ENCODE peak calls at places on chromosomes 13 and 19, in eight cellular contexts. P is SJCRH30; R is body of pancreas; I is brain microvascular endothelial cell; W is substantia nigra; Z is breast epithelium; M is tibial artery; H is CD8-positive, alpha-beta memory T cell. G is an unnamed sample.
A peak's percentile ranks its signal among the peaks of the same experiment; 100 is the strongest.

GRCh38 chr13:100563779-100564178 is 24.8 kb downstream of the GGACT start:
- DNase-seq in W (no peak), H (no peak), M (no peak), Z (no peak), R (no peak), P (no peak), I (no peak), G (no peak)

GRCh38 chr13:48072304-48072703 is 22.6 kb downstream of the MED4 start:
- DNase-seq in R (no peak), M (no peak), W (no peak), Z (no peak), P (no peak), H (no peak), I (no peak), G (no peak)

GRCh38 chr19:32599736-32600157 is 18.8 kb downstream of the PDCD5 start:
- DNase-seq in H (peak; percentile 12), M (no peak), R (peak; percentile 21), I (peak; percentile 10), P (peak; percentile 40), Z (no peak), W (peak; percentile 2), G (no peak)

GRCh38 chr19:13796301-13797057 is 1.2 kb downstream of the ZSWIM4 start:
- DNase-seq in P (peak; percentile 80), M (peak; percentile 94), I (peak; percentile 88), Z (peak; percentile 71), W (peak; percentile 29), R (peak; percentile 55), H (no peak), G (no peak)

GRCh38 chr19:49687566-49688316 is 1.7 kb upstream of the ADM5 start:
- DNase-seq in Z (no peak), H (no peak), W (no peak), M (no peak), P (no peak), I (no peak), R (no peak), G (no peak)

GRCh38 chr13:108227651-108228272 is 9.6 kb downstream of the ABHD13 start:
- DNase-seq in M (no peak), Z (no peak), P (no peak), R (no peak), H (no peak), I (peak; percentile 35), W (no peak), G (no peak)

GRCh38 chr13:23627419-23627818 is 57.2 kb downstream of the TNFRSF19 start:
- DNase-seq in P (no peak), M (no peak), Z (no peak), R (no peak), I (no peak), H (no peak), W (no peak), G (no peak)

GRCh38 chr13:33676045-33676699 is 141.8 kb upstream of the RFC3 start:
- DNase-seq in Z (no peak), R (peak; percentile 60), P (peak; percentile 15), H (no peak), W (no peak), M (no peak), I (no peak), G (no peak)

GRCh38 chr13:51955841-51956603 is 55.2 kb downstream of the ATP7B start:
- DNase-seq in Z (no peak), W (no peak), H (no peak), P (peak; percentile 8), M (no peak), R (no peak), I (no peak), G (no peak)

GRCh38 chr19:14560776-14561108 is 11.1 kb downstream of the NDUFB7 start:
- DNase-seq in R (no peak), P (no peak), Z (no peak), H (no peak), I (no peak), W (no peak), M (no peak), G (no peak)

GRCh38 chr13:93233997-93234416 is 7.4 kb downstream of the GPC6 start:
- DNase-seq in R (no peak), Z (no peak), W (no peak), M (no peak), H (no peak), P (no peak), I (no peak), G (no peak)

GRCh38 chr13:63455938-63456337 is 2040.3 kb upstream of the PCDH20 start:
- DNase-seq in P (no peak), M (no peak), H (no peak), Z (no peak), R (no peak), I (no peak), W (no peak), G (no peak)

GRCh38 chr19:34120846-34121639 is 51.3 kb upstream of the LSM14A start:
- DNase-seq in H (peak; percentile 36), Z (no peak), R (peak; percentile 40), I (peak; percentile 61), M (no peak), W (no peak), P (peak; percentile 38), G (no peak)

GRCh38 chr19:5820785-5821184 is 15.9 kb downstream of the NRTN start:
- DNase-seq in Z (no peak), M (no peak), W (no peak), P (no peak), I (no peak), H (no peak), R (no peak), G (no peak)

GRCh38 chr19:54179921-54180452 is 7.0 kb upstream of the TMC4 start:
- DNase-seq in W (peak; percentile 53), Z (no peak), I (peak; percentile 80), P (peak; percentile 70), M (no peak), H (no peak), R (no peak), G (peak; percentile 50)

GRCh38 chr13:44169018-44169909 is 204.4 kb upstream of the SERP2 start:
- DNase-seq in I (no peak), M (no peak), Z (no peak), H (no peak), W (no peak), R (no peak), P (no peak), G (no peak)

GRCh38 chr13:80962855-80963254 is 621.9 kb upstream of the SPRY2 start:
- DNase-seq in M (no peak), R (no peak), Z (no peak), P (no peak), I (no peak), W (no peak), H (no peak), G (no peak)

GRCh38 chr13:110869805-110870706 is 44.8 kb downstream of the ANKRD10 start:
- DNase-seq in Z (peak; percentile 90), R (peak; percentile 90), P (peak; percentile 95), I (peak; percentile 100), W (peak; percentile 69), H (no peak), M (peak; percentile 98), G (peak; percentile 30)

GRCh38 chr19:29965529-29965928 is 23.5 kb downstream of the URI1 start:
- DNase-seq in I (no peak), H (no peak), W (no peak), M (no peak), P (no peak), R (no peak), Z (no peak), G (no peak)

GRCh38 chr19:3056454-3057016 is 5.8 kb downstream of the TLE5 start:
- DNase-seq in I (no peak), H (no peak), M (no peak), R (no peak), W (no peak), P (peak; percentile 42), Z (no peak), G (no peak)

GRCh38 chr19:3058821-3059314 is 3.4 kb downstream of the TLE5 start:
- DNase-seq in R (no peak), P (no peak), M (no peak), H (no peak), Z (no peak), I (no peak), W (no peak), G (no peak)

GRCh38 chr19:3058009-3058820 is 4.1 kb downstream of the TLE5 start:
- DNase-seq in P (no peak), H (no peak), I (no peak), Z (no peak), M (no peak), R (no peak), W (no peak), G (no peak)

GRCh38 chr19:3055741-3056453 is 6.4 kb downstream of the TLE5 start:
- DNase-seq in P (peak; percentile 62), M (no peak), I (no peak), W (no peak), H (no peak), R (peak; percentile 74), Z (peak; percentile 89), G (no peak)

GRCh38 chr19:3057275-3057714 is 5.0 kb downstream of the TLE5 start:
- DNase-seq in M (peak; percentile 95), R (peak; percentile 94), P (peak; percentile 41), Z (peak; percentile 92), W (peak; percentile 81), I (no peak), H (no peak), G (peak; percentile 36)
- H3K27ac ChIP-seq in M (peak overlapping the region; percentile 64), R (peak overlapping the region; percentile 70), P (no peak overlapping the region), Z (peak overlapping the region; percentile 87), W (peak overlapping the region; percentile 16), I (no peak overlapping the region), H (no peak overlapping the region), G (no peak overlapping the region)

GRCh38 chr13:76934671-76935070 is 13.6 kb upstream of the ACOD1 start:
- DNase-seq in Z (no peak), W (no peak), I (no peak), P (no peak), H (no peak), M (no peak), R (no peak), G (no peak)

GRCh38 chr13:76939215-76939614 is 9.1 kb upstream of the ACOD1 start:
- DNase-seq in Z (no peak), I (no peak), R (no peak), W (no peak), M (no peak), P (no peak), H (no peak), G (no peak)

GRCh38 chr13:76936736-76937135 is 11.6 kb upstream of the ACOD1 start:
- DNase-seq in I (no peak), W (no peak), H (no peak), M (no peak), P (no peak), Z (no peak), R (no peak), G (no peak)

GRCh38 chr13:76942363-76942762 is 5.9 kb upstream of the ACOD1 start:
- DNase-seq in Z (no peak), H (no peak), P (no peak), M (no peak), I (no peak), W (no peak), R (no peak), G (no peak)

GRCh38 chr13:76937416-76937815 is 10.9 kb upstream of the ACOD1 start:
- DNase-seq in R (no peak), I (peak; percentile 96), W (no peak), Z (no peak), P (peak; percentile 28), H (no peak), M (no peak), G (no peak)
- H3K27ac ChIP-seq in R (no peak overlapping the region), I (peak overlapping the region; percentile 78), W (no peak overlapping the region), Z (no peak overlapping the region), P (peak overlapping the region; percentile 37), H (no peak overlapping the region), M (no peak overlapping the region), G (no peak overlapping the region)

GRCh38 chr19:4636151-4636717 is 3.1 kb upstream of the TNFAIP8L1 start:
- DNase-seq in P (peak; percentile 73), Z (peak; percentile 21), R (peak; percentile 66), I (no peak), M (no peak), W (no peak), H (peak; percentile 73), G (peak; percentile 34)
- H3K27ac ChIP-seq in P (peak overlapping the region; percentile 56), Z (no peak overlapping the region), R (no peak overlapping the region), I (no peak overlapping the region), M (no peak overlapping the region), W (no peak overlapping the region), H (peak overlapping the region; percentile 0), G (no peak overlapping the region)

GRCh38 chr19:19064811-19065745 is 1.3 kb downstream of the SLC25A42 start:
- DNase-seq in H (no peak), R (no peak), M (no peak), W (no peak), Z (no peak), P (no peak), I (no peak), G (no peak)
- H3K27ac ChIP-seq in H (peak overlapping the region; percentile 74), R (no peak overlapping the region), M (peak overlapping the region; percentile 85), W (peak overlapping the region; percentile 83), Z (peak overlapping the region; percentile 40), P (no peak overlapping the region), I (no peak overlapping the region), G (no peak overlapping the region)